ENCODE peak calls at places on chromosomes 1 and 21, in five cellular contexts. One of them, this sample, is unnamed.

GRCh38 chr1:147496044-147496443 is 45.3 kb upstream of the BCL9 start:
- DNase-seq in IMR-90: no peak
- DNase-seq in ovary: no peak
- DNase-seq in heart left ventricle: no peak
- DNase-seq in sigmoid colon: no peak
- DNase-seq in this sample: no peak

GRCh38 chr1:6547301-6547700 is 7.0 kb downstream of the NOL9 start:
- DNase-seq in ovary: no peak
- DNase-seq in heart left ventricle: no peak
- DNase-seq in sigmoid colon: no peak
- DNase-seq in IMR-90: peak; percentile 32
- DNase-seq in this sample: no peak

GRCh38 chr1:24900985-24901781 is 28.9 kb downstream of the RUNX3 start:
- DNase-seq in sigmoid colon: no peak
- DNase-seq in IMR-90: no peak
- DNase-seq in ovary: no peak
- DNase-seq in heart left ventricle: no peak
- DNase-seq in this sample: peak; percentile 6

GRCh38 chr1:180513531-180513930 is 11.2 kb upstream of the ACBD6 start:
- DNase-seq in IMR-90: no peak
- DNase-seq in heart left ventricle: no peak
- DNase-seq in sigmoid colon: no peak
- DNase-seq in ovary: no peak
- DNase-seq in this sample: no peak

GRCh38 chr1:228141082-228141870 is 1.2 kb downstream of the GUK1 start:
- DNase-seq in IMR-90: peak; percentile 33
- DNase-seq in sigmoid colon: peak; percentile 77
- DNase-seq in heart left ventricle: peak; percentile 85
- DNase-seq in ovary: peak; percentile 49
- DNase-seq in this sample: peak; percentile 58

GRCh38 chr1:92538413-92539061 is 51.8 kb upstream of the GFI1 start:
- DNase-seq in ovary: no peak
- DNase-seq in heart left ventricle: no peak
- DNase-seq in IMR-90: peak; percentile 15
- DNase-seq in sigmoid colon: no peak
- DNase-seq in this sample: no peak

GRCh38 chr1:229007167-229007566 is 263.7 kb upstream of the RAB4A start:
- DNase-seq in sigmoid colon: no peak
- DNase-seq in heart left ventricle: no peak
- DNase-seq in IMR-90: no peak
- DNase-seq in ovary: no peak
- DNase-seq in this sample: no peak

GRCh38 chr21:31537872-31538576 is 121.5 kb upstream of the SOD1 start:
- DNase-seq in heart left ventricle: no peak
- DNase-seq in IMR-90: no peak
- DNase-seq in sigmoid colon: no peak
- DNase-seq in ovary: no peak
- DNase-seq in this sample: no peak

GRCh38 chr1:22832414-22832786 is 121.8 kb downstream of the EPHB2 start:
- DNase-seq in sigmoid colon: no peak
- DNase-seq in ovary: no peak
- DNase-seq in heart left ventricle: no peak
- DNase-seq in IMR-90: peak; percentile 80
- DNase-seq in this sample: no peak

GRCh38 chr1:169515641-169516040 is 29.9 kb upstream of the SLC19A2 start:
- DNase-seq in sigmoid colon: no peak
- DNase-seq in IMR-90: no peak
- DNase-seq in ovary: no peak
- DNase-seq in heart left ventricle: no peak
- DNase-seq in this sample: no peak

GRCh38 chr1:235908742-235909520 is 42.2 kb upstream of the LYST start:
- DNase-seq in ovary: no peak
- DNase-seq in heart left ventricle: no peak
- DNase-seq in IMR-90: peak; percentile 82
- DNase-seq in sigmoid colon: no peak
- DNase-seq in this sample: no peak

GRCh38 chr1:100441651-100442050 is 89.3 kb downstream of the CDC14A start:
- DNase-seq in sigmoid colon: no peak
- DNase-seq in IMR-90: no peak
- DNase-seq in heart left ventricle: no peak
- DNase-seq in ovary: no peak
- DNase-seq in this sample: no peak

GRCh38 chr1:229757226-229757625 is 131.2 kb downstream of the URB2 start:
- DNase-seq in sigmoid colon: no peak
- DNase-seq in ovary: no peak
- DNase-seq in heart left ventricle: no peak
- DNase-seq in IMR-90: no peak
- DNase-seq in this sample: no peak

GRCh38 chr1:41780322-41780721 is 138.4 kb downstream of the HIVEP3 start:
- DNase-seq in ovary: no peak
- DNase-seq in sigmoid colon: no peak
- DNase-seq in IMR-90: no peak
- DNase-seq in heart left ventricle: no peak
- DNase-seq in this sample: no peak

GRCh38 chr1:156244712-156245111 is 2.7 kb downstream of the BGLAP start:
- DNase-seq in IMR-90: no peak
- DNase-seq in sigmoid colon: no peak
- DNase-seq in ovary: no peak
- DNase-seq in heart left ventricle: no peak
- DNase-seq in this sample: no peak

GRCh38 chr1:115527746-115528145 is 114.0 kb upstream of the VANGL1 start:
- DNase-seq in heart left ventricle: no peak
- DNase-seq in ovary: no peak
- DNase-seq in IMR-90: no peak
- DNase-seq in sigmoid colon: no peak
- DNase-seq in this sample: no peak

GRCh38 chr1:3012511-3013291 is 8.6 kb upstream of the ACTRT2 start:
- DNase-seq in sigmoid colon: peak; percentile 66
- DNase-seq in IMR-90: no peak
- DNase-seq in heart left ventricle: peak; percentile 42
- DNase-seq in ovary: peak; percentile 31
- DNase-seq in this sample: peak; percentile 43

GRCh38 chr1:218475699-218476098 is 130.6 kb downstream of the TGFB2 start:
- DNase-seq in IMR-90: no peak
- DNase-seq in sigmoid colon: no peak
- DNase-seq in ovary: no peak
- DNase-seq in heart left ventricle: no peak
- DNase-seq in this sample: no peak

GRCh38 chr1:240768979-240769378 is 157.0 kb upstream of the GREM2 start:
- DNase-seq in ovary: no peak
- DNase-seq in sigmoid colon: no peak
- DNase-seq in heart left ventricle: no peak
- DNase-seq in IMR-90: no peak
- DNase-seq in this sample: no peak

GRCh38 chr1:200483491-200484143 is 73.8 kb upstream of the ZNF281 start:
- DNase-seq in heart left ventricle: no peak
- DNase-seq in sigmoid colon: no peak
- DNase-seq in ovary: no peak
- DNase-seq in IMR-90: peak; percentile 100
- DNase-seq in this sample: no peak

GRCh38 chr1:225476538-225476988 is 48.7 kb upstream of the LBR start:
- DNase-seq in IMR-90: peak; percentile 60
- DNase-seq in sigmoid colon: peak; percentile 47
- DNase-seq in ovary: no peak
- DNase-seq in heart left ventricle: no peak
- DNase-seq in this sample: no peak

GRCh38 chr21:37601027-37601426 is 234.5 kb downstream of the DYRK1A start:
- DNase-seq in heart left ventricle: no peak
- DNase-seq in ovary: no peak
- DNase-seq in IMR-90: no peak
- DNase-seq in sigmoid colon: no peak
- DNase-seq in this sample: no peak

GRCh38 chr21:37605006-37605405 is 238.4 kb downstream of the DYRK1A start:
- DNase-seq in heart left ventricle: no peak
- DNase-seq in sigmoid colon: no peak
- DNase-seq in ovary: no peak
- DNase-seq in IMR-90: no peak
- DNase-seq in this sample: no peak

GRCh38 chr21:37601915-37602314 is 235.3 kb downstream of the DYRK1A start:
- DNase-seq in ovary: no peak
- DNase-seq in sigmoid colon: no peak
- DNase-seq in IMR-90: no peak
- DNase-seq in heart left ventricle: no peak
- DNase-seq in this sample: no peak

GRCh38 chr21:37606549-37606948 is 240.0 kb downstream of the DYRK1A start:
- DNase-seq in heart left ventricle: no peak
- DNase-seq in sigmoid colon: no peak
- DNase-seq in ovary: no peak
- DNase-seq in IMR-90: no peak
- DNase-seq in this sample: no peak

DNA sequence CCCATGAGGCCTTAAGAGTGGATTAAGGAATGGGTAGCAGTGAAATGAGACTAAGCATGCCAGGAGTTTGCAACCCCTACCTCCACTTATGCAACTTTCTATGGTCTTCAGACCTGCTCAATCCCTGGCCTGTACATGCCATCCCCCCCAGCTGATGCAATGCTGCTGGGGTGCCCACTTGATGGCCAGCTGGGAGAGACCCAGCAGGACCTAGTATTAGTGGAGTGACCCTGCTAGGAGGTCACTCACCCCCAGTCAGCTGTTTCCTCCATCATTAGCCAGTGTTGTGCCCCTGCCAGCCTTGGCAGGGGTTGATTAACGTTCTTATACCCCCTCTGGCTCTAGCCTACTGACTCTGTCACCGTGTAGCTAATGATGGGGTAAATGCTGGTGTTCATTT is 236.6 kb downstream of the DYRK1A start:
- DNase-seq in sigmoid colon: no peak
- DNase-seq in heart left ventricle: no peak
- DNase-seq in ovary: no peak
- DNase-seq in IMR-90: no peak
- DNase-seq in this sample: no peak
- TF ChIP-seq POLR2A in sigmoid colon: no peak
- TF ChIP-seq POLR2A in heart left ventricle: no peak
- TF ChIP-seq POLR2A in ovary: no peak
- TF ChIP-seq POLR2A in IMR-90: no peak
- TF ChIP-seq POLR2A in this sample: no peak

DNA sequence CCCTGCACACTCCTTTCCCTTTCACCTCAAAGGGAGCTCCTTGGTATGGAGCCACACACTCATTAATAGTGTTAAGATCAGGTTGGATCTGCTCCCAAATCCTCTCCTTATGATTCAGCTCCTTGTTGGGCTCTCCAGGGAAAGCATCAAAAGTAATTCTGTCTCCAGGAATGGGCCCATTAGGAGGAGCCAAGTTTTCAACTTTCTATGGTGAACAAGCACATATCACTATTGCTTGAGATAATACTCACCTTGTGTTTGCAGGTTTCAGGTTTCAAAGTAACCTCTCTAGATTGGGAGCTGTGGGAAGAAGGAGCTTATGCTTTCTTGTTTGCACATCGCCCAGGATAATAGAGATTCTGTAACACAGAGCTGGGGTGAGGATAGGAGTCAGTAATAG is 164.8 kb downstream of the TNFSF18 start:
- DNase-seq in heart left ventricle: no peak
- DNase-seq in ovary: no peak
- DNase-seq in IMR-90: peak; percentile 49
- DNase-seq in sigmoid colon: no peak
- DNase-seq in this sample: no peak
- TF ChIP-seq POLR2A in heart left ventricle: no peak
- TF ChIP-seq POLR2A in ovary: no peak
- TF ChIP-seq POLR2A in IMR-90: no peak
- TF ChIP-seq POLR2A in sigmoid colon: no peak
- TF ChIP-seq POLR2A in this sample: no peak

GRCh38 chr21:36816556-36817130 is 117.7 kb downstream of the SIM2 start:
- DNase-seq in heart left ventricle: no peak
- DNase-seq in sigmoid colon: no peak
- DNase-seq in IMR-90: peak; percentile 17
- DNase-seq in ovary: no peak
- DNase-seq in this sample: no peak

GRCh38 chr21:36820176-36821031 is 121.5 kb downstream of the SIM2 start:
- DNase-seq in sigmoid colon: no peak
- DNase-seq in heart left ventricle: no peak
- DNase-seq in ovary: no peak
- DNase-seq in IMR-90: no peak
- DNase-seq in this sample: no peak

GRCh38 chr21:36821032-36821299 is 122.1 kb downstream of the SIM2 start:
- DNase-seq in ovary: no peak
- DNase-seq in heart left ventricle: no peak
- DNase-seq in IMR-90: no peak
- DNase-seq in sigmoid colon: no peak
- DNase-seq in this sample: no peak

GRCh38 chr21:36815284-36815683 is 116.4 kb downstream of the SIM2 start:
- DNase-seq in IMR-90: no peak
- DNase-seq in ovary: no peak
- DNase-seq in sigmoid colon: no peak
- DNase-seq in heart left ventricle: no peak
- DNase-seq in this sample: no peak

GRCh38 chr21:36818051-36818450 is 119.1 kb downstream of the SIM2 start:
- DNase-seq in IMR-90: no peak
- DNase-seq in sigmoid colon: no peak
- DNase-seq in ovary: no peak
- DNase-seq in heart left ventricle: no peak
- DNase-seq in this sample: no peak
- TF ChIP-seq POLR2A in IMR-90: no peak
- TF ChIP-seq POLR2A in sigmoid colon: no peak
- TF ChIP-seq POLR2A in ovary: no peak
- TF ChIP-seq POLR2A in heart left ventricle: no peak
- TF ChIP-seq POLR2A in this sample: no peak

DNA sequence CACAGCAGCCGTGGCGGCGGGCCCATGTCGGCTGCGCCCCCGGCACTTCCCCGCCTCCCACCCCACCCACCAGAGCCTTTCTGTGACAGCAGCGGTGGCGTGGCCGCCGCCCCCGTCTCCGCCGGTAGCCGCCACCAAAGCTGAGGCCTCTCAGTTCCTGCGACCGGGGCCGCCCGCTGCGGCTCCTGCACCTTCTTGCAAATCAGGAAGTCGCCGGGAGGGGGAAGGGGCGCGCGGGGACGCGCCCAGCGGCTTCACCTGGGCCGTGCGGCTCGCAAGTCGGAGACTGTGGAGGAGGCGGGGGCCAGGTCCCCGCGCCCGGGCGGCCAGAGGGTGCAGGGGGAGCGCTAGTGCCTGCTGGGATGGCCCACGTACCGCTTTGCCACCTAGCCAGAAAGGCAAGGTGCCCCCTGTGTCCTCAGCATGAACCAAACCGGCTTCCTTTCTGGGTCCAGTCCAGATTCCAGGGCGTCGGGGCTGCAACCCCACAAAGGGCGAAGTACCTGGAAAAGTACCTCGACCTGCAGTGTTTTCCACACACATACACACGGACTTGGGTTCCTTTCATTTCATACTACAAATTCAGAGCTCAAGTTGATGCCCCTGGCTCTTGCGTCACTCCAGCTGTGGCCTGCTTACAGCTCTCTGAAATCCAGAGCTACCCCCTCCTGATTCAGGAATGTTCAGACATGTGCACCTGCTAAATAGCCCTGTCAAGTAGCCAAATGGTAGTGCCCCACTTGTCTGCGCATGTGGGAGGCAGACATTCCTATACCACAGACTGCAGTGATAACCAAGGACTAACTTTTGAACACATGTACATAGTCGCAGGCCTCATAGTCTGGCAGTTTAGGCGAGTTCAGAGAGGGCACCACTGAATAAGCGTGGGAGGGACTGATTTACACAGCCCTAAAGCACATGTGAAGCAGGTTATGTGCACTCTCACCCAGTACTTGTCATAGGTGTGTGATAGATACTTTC is at the start of gene DENND1B:
- DNase-seq in sigmoid colon: peak; percentile 83
- DNase-seq in heart left ventricle: peak; percentile 81
- DNase-seq in IMR-90: peak; percentile 61
- DNase-seq in ovary: peak; percentile 60
- DNase-seq in this sample: peak; percentile 91
- TF ChIP-seq POLR2A in sigmoid colon: no peak
- TF ChIP-seq POLR2A in heart left ventricle: no peak
- TF ChIP-seq POLR2A in IMR-90: no peak
- TF ChIP-seq POLR2A in ovary: no peak
- TF ChIP-seq POLR2A in this sample: peak; percentile 81

GRCh38 chr1:182588460-182589396 is at the start of gene RNASEL:
- DNase-seq in ovary: peak; percentile 78
- DNase-seq in IMR-90: peak; percentile 77
- DNase-seq in sigmoid colon: peak; percentile 90
- DNase-seq in heart left ventricle: peak; percentile 79
- DNase-seq in this sample: peak; percentile 86
- TF ChIP-seq POLR2A in ovary: peak; percentile 77
- TF ChIP-seq POLR2A in IMR-90: no peak
- TF ChIP-seq POLR2A in sigmoid colon: no peak
- TF ChIP-seq POLR2A in heart left ventricle: no peak
- TF ChIP-seq POLR2A in this sample: peak; percentile 78